ENCODE peak calls at places on chromosome 12, in five cellular contexts. U, F, I, G and N are unnamed samples.

GRCh38 chr12:13981296-13981962 is at the start of gene GRIN2B:
- DNase-seq in U (no peak), F (no peak), I (no peak), G (no peak), N (peak; percentile 26)

GRCh38 chr12:30643366-30643765 is 52.3 kb downstream of the IPO8 start:
- DNase-seq in U (no peak), F (no peak), I (no peak), G (no peak), N (no peak)

GRCh38 chr12:119868992-119869391 is 8.1 kb downstream of the CIT start:
- DNase-seq in U (no peak), F (no peak), I (no peak), G (peak; percentile 21), N (no peak)

GRCh38 chr12:50732591-50732990 is 31.3 kb upstream of the ATF1 start:
- DNase-seq in U (no peak), F (no peak), I (no peak), G (peak; percentile 83), N (no peak)

GRCh38 chr12:98725481-98726247 is 80.6 kb downstream of the APAF1 start:
- DNase-seq in U (peak; percentile 51), F (no peak), I (peak; percentile 48), G (peak; percentile 68), N (peak; percentile 54)

GRCh38 chr12:89892426-89892825 is 183.8 kb upstream of the ATP2B1 start:
- DNase-seq in U (no peak), F (no peak), I (no peak), G (no peak), N (no peak)

GRCh38 chr12:112904571-112904970 is 2.2 kb upstream of the OAS1 start:
- DNase-seq in U (no peak), F (no peak), I (no peak), G (peak; percentile 82), N (no peak)

GRCh38 chr12:70227911-70228310 is 15.3 kb upstream of the CNOT2 start:
- DNase-seq in U (no peak), F (no peak), I (no peak), G (no peak), N (no peak)

GRCh38 chr12:53984901-53985357 is at the start of gene HOXC10:
- DNase-seq in U (peak; percentile 92), F (peak; percentile 70), I (peak; percentile 87), G (peak; percentile 84), N (peak; percentile 91)

GRCh38 chr12:49288412-49288853 is 6.5 kb upstream of the PRPH start:
- DNase-seq in U (peak; percentile 88), F (no peak), I (peak; percentile 81), G (peak; percentile 70), N (peak; percentile 83)

GRCh38 chr12:57416039-57416996 is 14.5 kb downstream of the R3HDM2 start:
- DNase-seq in U (no peak), F (no peak), I (no peak), G (peak; percentile 35), N (no peak)

GRCh38 chr12:98758331-98758730 is 113.2 kb downstream of the APAF1 start:
- DNase-seq in U (no peak), F (no peak), I (no peak), G (peak; percentile 74), N (no peak)

GRCh38 chr12:51533799-51534198 is 57.2 kb upstream of the SCN8A start:
- DNase-seq in U (no peak), F (no peak), I (no peak), G (peak; percentile 19), N (no peak)

GRCh38 chr12:127455347-127456265 is 811.4 kb upstream of the TMEM132C start:
- DNase-seq in U (peak; percentile 33), F (no peak), I (no peak), G (no peak), N (peak; percentile 25)

GRCh38 chr12:13024151-13024946 is 19.8 kb upstream of the FAM234B start:
- DNase-seq in U (no peak), F (no peak), I (no peak), G (peak; percentile 77), N (no peak)

GRCh38 chr12:121628536-121628935 is 2.2 kb downstream of the ORAI1 start:
- DNase-seq in U (peak; percentile 47), F (no peak), I (no peak), G (peak; percentile 8), N (no peak)

GRCh38 chr12:89789862-89790261 is 81.2 kb upstream of the ATP2B1 start:
- DNase-seq in U (peak; percentile 25), F (no peak), I (peak; percentile 30), G (peak; percentile 27), N (peak; percentile 21)

GRCh38 chr12:5230151-5230550 is 186.5 kb downstream of the KCNA5 start:
- DNase-seq in U (no peak), F (no peak), I (no peak), G (no peak), N (no peak)

GRCh38 chr12:49662998-49663843 is 39.9 kb downstream of the PRPF40B start:
- DNase-seq in U (peak; percentile 89), F (peak; percentile 75), I (peak; percentile 87), G (peak; percentile 81), N (peak; percentile 88)

GRCh38 chr12:26028953-26029740 is 70.7 kb downstream of the RASSF8 start:
- DNase-seq in U (peak; percentile 26), F (no peak), I (peak; percentile 46), G (peak; percentile 85), N (peak; percentile 47)

GRCh38 chr12:1582709-1583050 is 11.7 kb downstream of the FBXL14 start:
- DNase-seq in U (no peak), F (no peak), I (no peak), G (no peak), N (no peak)

GRCh38 chr12:3698218-3698974 is 54.5 kb downstream of the CRACR2A start:
- DNase-seq in U (no peak), F (no peak), I (no peak), G (peak; percentile 94), N (no peak)

GRCh38 chr12:19707948-19708409 is 268.7 kb downstream of the AEBP2 start:
- DNase-seq in U (no peak), F (no peak), I (no peak), G (peak; percentile 33), N (no peak)

GRCh38 chr12:27525373-27525772 is 1.4 kb downstream of the PPFIBP1 start:
- DNase-seq in U (no peak), F (no peak), I (no peak), G (peak; percentile 85), N (no peak)

GRCh38 chr12:90020006-90020405 is 311.4 kb upstream of the ATP2B1 start:
- DNase-seq in U (no peak), F (no peak), I (no peak), G (no peak), N (no peak)

GRCh38 chr12:29957835-29958234 is 174.1 kb upstream of the TMTC1 start:
- DNase-seq in U (no peak), F (no peak), I (no peak), G (peak; percentile 6), N (no peak)

GRCh38 chr12:108667349-108667748 is 33.7 kb upstream of the SELPLG start:
- DNase-seq in U (no peak), F (peak; percentile 56), I (no peak), G (no peak), N (no peak)

GRCh38 chr12:49796606-49797451 is 31.4 kb downstream of the NCKAP5L start:
- DNase-seq in U (no peak), F (no peak), I (peak; percentile 17), G (no peak), N (peak; percentile 34)

GRCh38 chr12:26748412-26748740 is 84.6 kb downstream of the ITPR2 start:
- DNase-seq in U (no peak), F (no peak), I (no peak), G (no peak), N (no peak)

GRCh38 chr12:7161811-7162210 is 27.7 kb upstream of the PEX5 start:
- DNase-seq in U (no peak), F (no peak), I (no peak), G (peak; percentile 64), N (peak; percentile 13)

GRCh38 chr12:7161327-7161726 is 28.2 kb upstream of the PEX5 start:
- DNase-seq in U (peak; percentile 2), F (no peak), I (no peak), G (no peak), N (peak; percentile 13)

GRCh38 chr12:7160183-7160582 is 29.3 kb upstream of the PEX5 start:
- DNase-seq in U (no peak), F (no peak), I (peak; percentile 6), G (no peak), N (peak; percentile 17)

GRCh38 chr12:7158866-7159600 is 28.9 kb downstream of the CLSTN3 start:
- DNase-seq in U (no peak), F (no peak), I (peak; percentile 15), G (no peak), N (peak; percentile 18)

GRCh38 chr12:7162691-7163114 is 26.8 kb upstream of the PEX5 start:
- DNase-seq in U (no peak), F (peak; percentile 65), I (peak; percentile 35), G (peak; percentile 11), N (peak; percentile 40)
- TF ChIP-seq CTCF in U (peak; percentile 21), F (peak; percentile 55), I (no peak), G (peak; percentile 51), N (peak; percentile 27)

GRCh38 chr12:96401061-96401871 is 1.0 kb upstream of the CDK17 start:
- DNase-seq in U (peak; percentile 77), F (no peak), I (peak; percentile 62), G (peak; percentile 89), N (peak; percentile 65)
- TF ChIP-seq CTCF in U (no peak), F (peak; percentile 35), I (peak; percentile 19), G (peak; percentile 45), N (peak; percentile 15)

DNA sequence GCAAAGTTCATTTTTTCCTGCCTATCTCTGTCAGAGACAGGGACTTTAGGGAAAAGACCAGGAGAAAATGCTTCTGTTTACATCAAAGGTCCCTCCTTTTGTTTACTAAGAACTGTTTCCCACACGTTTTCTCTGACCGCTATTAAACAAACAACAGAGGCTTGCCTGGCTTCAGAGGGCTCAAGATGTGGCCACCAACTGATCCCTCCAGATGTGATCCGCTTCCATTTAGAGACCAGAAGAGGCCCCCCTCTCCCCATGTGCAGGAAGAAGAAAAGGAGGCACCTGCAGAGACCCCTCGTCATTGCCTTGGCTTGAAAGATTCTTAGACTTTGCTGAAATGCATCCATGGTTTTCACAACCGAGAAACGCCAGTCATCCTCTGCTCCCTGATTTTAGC is 217.9 kb upstream of the PWP1 start:
- DNase-seq in U (no peak), F (no peak), I (no peak), G (no peak), N (no peak)
- TF ChIP-seq CTCF in U (no peak), F (no peak), I (no peak), G (no peak), N (no peak)

GRCh38 chr12:64080319-64081008 is 141.6 kb downstream of the KICS2 start:
- DNase-seq in U (no peak), F (no peak), I (no peak), G (peak; percentile 25), N (no peak)

GRCh38 chr12:64082866-64083268 is 139.2 kb downstream of the KICS2 start:
- DNase-seq in U (no peak), F (no peak), I (no peak), G (no peak), N (no peak)

GRCh38 chr12:64081020-64081419 is 141.1 kb downstream of the KICS2 start:
- DNase-seq in U (no peak), F (no peak), I (no peak), G (peak; percentile 63), N (no peak)

GRCh38 chr12:64072946-64073345 is 149.2 kb downstream of the KICS2 start:
- DNase-seq in U (no peak), F (no peak), I (no peak), G (no peak), N (no peak)

DNA sequence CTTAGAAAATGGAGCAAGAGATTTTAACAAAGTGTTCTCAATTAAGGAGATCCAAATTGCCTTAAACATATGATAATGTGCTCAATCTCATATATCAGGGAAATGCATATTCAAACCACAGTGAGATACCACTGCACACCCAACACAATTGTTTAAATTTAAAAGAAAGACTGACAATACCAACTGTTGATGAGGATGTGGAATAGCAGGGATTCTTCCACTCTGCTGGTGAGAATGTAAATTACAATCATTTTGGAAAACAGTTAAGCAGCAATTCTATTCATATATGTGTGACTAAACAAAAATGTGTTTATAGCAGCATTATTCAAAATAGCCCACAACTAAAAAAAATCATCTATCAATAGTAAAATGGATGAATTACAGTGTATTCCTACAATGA is 144.2 kb downstream of the KICS2 start:
- DNase-seq in U (no peak), F (no peak), I (no peak), G (peak; percentile 28), N (no peak)
- TF ChIP-seq CTCF in U (no peak), F (no peak), I (no peak), G (peak; percentile 52), N (no peak)